ENCODE peak calls at places on chromosomes 5 and 9, in five cellular contexts. L is hepatocyte; R is mesenchymal stem cell; E is effector memory CD4-positive, alpha-beta T cell; C is spleen. W is an unnamed sample.

GRCh38 chr5:169696621-169697517 is 59.8 kb downstream of the DOCK2 start:
- DNase-seq in L (no peak), R (peak; percentile 37), E (no peak), C (no peak), W (no peak)

GRCh38 chr5:74673011-74673790 is 11.8 kb upstream of the HEXB start:
- DNase-seq in L (peak; percentile 44), R (peak; percentile 58), E (no peak), C (no peak), W (no peak)

GRCh38 chr9:95667789-95668188 is 151.0 kb upstream of the PTCH1 start:
- DNase-seq in L (no peak), R (no peak), E (no peak), C (no peak), W (no peak)

GRCh38 chr5:72138943-72139467 is 31.7 kb downstream of the MAP1B start:
- DNase-seq in L (no peak), R (peak; percentile 83), E (no peak), C (no peak), W (no peak)

GRCh38 chr5:105563842-105564241 is 2001.3 kb upstream of the NUDT12 start:
- DNase-seq in L (no peak), R (no peak), E (no peak), C (no peak), W (no peak)

GRCh38 chr5:135386096-135386495 is 12.9 kb downstream of the MACROH2A1 start:
- DNase-seq in L (no peak), R (no peak), E (no peak), C (peak; percentile 67), W (no peak)

GRCh38 chr9:135822383-135822755 is 85.0 kb downstream of the CAMSAP1 start:
- DNase-seq in L (no peak), R (no peak), E (no peak), C (no peak), W (no peak)

GRCh38 chr9:135039916-135040645 is 47.4 kb upstream of the OLFM1 start:
- DNase-seq in L (no peak), R (no peak), E (no peak), C (peak; percentile 24), W (no peak)

GRCh38 chr9:33778700-33779351 is 16.5 kb upstream of the PRSS3 start:
- DNase-seq in L (peak; percentile 78), R (peak; percentile 63), E (peak; percentile 30), C (no peak), W (no peak)

GRCh38 chr9:38178282-38178681 is 109.3 kb upstream of the SHB start:
- DNase-seq in L (no peak), R (no peak), E (no peak), C (no peak), W (no peak)

GRCh38 chr5:71740015-71740753 is 21.1 kb downstream of the CARTPT start:
- DNase-seq in L (no peak), R (no peak), E (no peak), C (no peak), W (no peak)

GRCh38 chr9:115154969-115155534 is 37.1 kb upstream of the TNC start:
- DNase-seq in L (no peak), R (no peak), E (no peak), C (no peak), W (no peak)

GRCh38 chr9:113477661-113478060 is 14.1 kb downstream of the RGS3 start:
- DNase-seq in L (peak; percentile 2), R (no peak), E (no peak), C (no peak), W (no peak)

GRCh38 chr5:57675236-57675635 is 192.6 kb upstream of the ACTBL2 start:
- DNase-seq in L (no peak), R (no peak), E (no peak), C (no peak), W (no peak)

GRCh38 chr9:79756414-79756813 is 184.6 kb downstream of the TLE4 start:
- DNase-seq in L (no peak), R (peak; percentile 80), E (no peak), C (no peak), W (no peak)

GRCh38 chr9:104091028-104091590 is 3.0 kb upstream of the SMC2 start:
- DNase-seq in L (no peak), R (peak; percentile 21), E (no peak), C (no peak), W (no peak)

GRCh38 chr5:55535199-55535905 is 588 bp upstream of the PLPP1 start:
- DNase-seq in L (no peak), R (peak; percentile 30), E (no peak), C (no peak), W (no peak)

GRCh38 chr5:132987531-132988408 is 24.3 kb upstream of the AFF4 start:
- DNase-seq in L (no peak), R (no peak), E (no peak), C (peak; percentile 45), W (no peak)

GRCh38 chr9:132497731-132498130 is 84.7 kb upstream of the BARHL1 start:
- DNase-seq in L (no peak), R (no peak), E (no peak), C (no peak), W (no peak)

GRCh38 chr5:7813576-7813975 is 37.4 kb downstream of the CFAP90 start:
- DNase-seq in L (no peak), R (no peak), E (no peak), C (no peak), W (no peak)

GRCh38 chr5:88141695-88141979 is 127.0 kb downstream of the TMEM161B start:
- DNase-seq in L (no peak), R (no peak), E (no peak), C (no peak), W (no peak)

GRCh38 chr5:122790354-122791123 is 15.7 kb downstream of the SNX2 start:
- DNase-seq in L (no peak), R (no peak), E (no peak), C (no peak), W (no peak)
- H3K27ac ChIP-seq in L (no peak overlapping the region), R (no peak overlapping the region), E (no peak overlapping the region), C (no peak overlapping the region), W (no peak overlapping the region)

GRCh38 chr9:136983611-136984314 is 970 bp downstream of the LCNL1 start:
- DNase-seq in L (no peak), R (no peak), E (no peak), C (no peak), W (no peak)
- H3K27ac ChIP-seq in L (no peak overlapping the region), R (no peak overlapping the region), E (no peak overlapping the region), C (no peak overlapping the region), W (peak overlapping the region; percentile 46)

GRCh38 chr9:36164989-36165388 is 4.2 kb upstream of the CCIN start:
- DNase-seq in L (no peak), R (no peak), E (no peak), C (no peak), W (no peak)

GRCh38 chr9:36162211-36162610 is 7.0 kb upstream of the CCIN start:
- DNase-seq in L (no peak), R (no peak), E (no peak), C (peak; percentile 46), W (no peak)

GRCh38 chr9:36164361-36164760 is 4.8 kb upstream of the CCIN start:
- DNase-seq in L (no peak), R (no peak), E (no peak), C (no peak), W (peak; percentile 19)

GRCh38 chr9:36163840-36164175 is 5.4 kb upstream of the CCIN start:
- DNase-seq in L (no peak), R (peak; percentile 47), E (no peak), C (no peak), W (no peak)

DNA sequence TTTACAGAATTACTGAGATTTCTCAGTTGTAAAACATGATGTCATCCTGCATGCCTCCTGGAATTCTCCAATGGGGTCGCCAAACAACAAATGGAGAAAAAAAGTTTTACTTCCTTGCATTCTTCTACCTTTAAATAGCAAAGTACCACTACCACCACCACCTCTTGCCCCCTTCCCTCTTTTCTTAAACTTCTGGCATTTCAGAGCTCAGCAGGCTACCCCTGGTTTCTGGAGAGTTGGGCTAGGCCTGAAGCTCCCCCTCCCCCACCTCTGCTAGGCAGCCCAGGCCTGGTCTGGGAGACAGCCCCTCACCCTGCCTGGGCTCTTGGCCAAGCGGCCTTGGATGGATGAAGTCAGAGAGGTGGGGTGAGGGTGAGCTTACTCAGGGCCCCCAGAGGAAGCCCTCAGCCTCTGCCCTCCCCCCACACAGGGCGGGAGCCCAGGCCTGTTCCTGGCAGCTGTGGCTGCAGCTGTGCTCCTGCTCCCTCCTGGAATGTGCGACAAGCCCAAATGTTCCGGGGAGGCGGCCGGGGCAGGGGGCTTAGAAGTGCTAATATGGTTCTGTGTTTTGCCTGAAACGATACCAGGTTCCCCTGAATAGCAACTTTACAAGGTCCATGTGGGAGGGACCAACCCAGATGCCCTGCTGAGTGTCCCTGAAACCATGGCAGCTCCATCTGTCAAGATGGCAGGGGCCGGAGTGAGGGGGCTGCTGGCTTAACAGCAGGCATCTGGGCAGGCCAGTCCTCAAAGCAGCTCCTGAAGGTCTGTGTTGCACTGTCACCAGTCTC is 5.9 kb upstream of the CCIN start:
- DNase-seq in L (peak; percentile 86), R (peak; percentile 84), E (no peak), C (no peak), W (no peak)
- H3K27ac ChIP-seq in L (peak overlapping the region; percentile 94), R (peak overlapping the region; percentile 99), E (no peak overlapping the region), C (no peak overlapping the region), W (peak overlapping the region; percentile 80)

GRCh38 chr5:41522193-41522786 is 11.9 kb upstream of the PLCXD3 start:
- DNase-seq in L (no peak), R (no peak), E (no peak), C (no peak), W (no peak)
- H3K27ac ChIP-seq in L (no peak overlapping the region), R (no peak overlapping the region), E (no peak overlapping the region), C (no peak overlapping the region), W (no peak overlapping the region)

DNA sequence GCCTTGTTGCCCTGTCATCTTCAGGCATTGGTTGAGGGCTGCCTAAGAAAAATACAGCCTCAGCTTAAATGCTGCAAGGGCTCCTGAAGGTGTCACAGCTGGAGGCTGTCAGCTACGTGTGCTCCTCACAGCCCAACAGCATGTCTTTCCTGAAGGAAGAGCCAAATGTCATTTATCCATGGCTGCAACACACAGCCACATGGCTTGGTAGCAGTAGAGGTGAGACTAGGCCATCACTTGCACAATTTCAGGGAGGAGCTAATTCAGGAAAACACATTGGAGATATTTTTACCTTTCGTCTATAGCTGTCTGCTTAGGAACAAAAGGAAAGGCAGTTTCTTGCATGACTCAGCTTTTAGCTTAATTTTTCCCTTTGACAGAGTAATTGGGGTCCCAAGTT is 260.7 kb downstream of the SYK start:
- DNase-seq in L (no peak), R (no peak), E (no peak), C (no peak), W (no peak)
- H3K27ac ChIP-seq in L (no peak overlapping the region), R (no peak overlapping the region), E (no peak overlapping the region), C (no peak overlapping the region), W (no peak overlapping the region)

GRCh38 chr9:535356-535755 is 306.1 kb upstream of the DMRT1 start:
- DNase-seq in L (no peak), R (no peak), E (no peak), C (no peak), W (no peak)
- H3K27ac ChIP-seq in L (no peak overlapping the region), R (no peak overlapping the region), E (no peak overlapping the region), C (no peak overlapping the region), W (peak overlapping the region; percentile 27)

GRCh38 chr5:124504081-124504916 is 242.1 kb downstream of the ZNF608 start:
- DNase-seq in L (no peak), R (peak; percentile 46), E (no peak), C (no peak), W (no peak)
- H3K27ac ChIP-seq in L (no peak overlapping the region), R (no peak overlapping the region), E (no peak overlapping the region), C (no peak overlapping the region), W (no peak overlapping the region)

GRCh38 chr9:77087506-77087905 is 68.1 kb downstream of the FOXB2 start:
- DNase-seq in L (no peak), R (no peak), E (no peak), C (no peak), W (no peak)

GRCh38 chr9:77085416-77085815 is 66.0 kb downstream of the FOXB2 start:
- DNase-seq in L (no peak), R (no peak), E (no peak), C (no peak), W (no peak)

GRCh38 chr9:77084094-77084493 is 64.6 kb downstream of the FOXB2 start:
- DNase-seq in L (no peak), R (no peak), E (no peak), C (no peak), W (no peak)
- H3K27ac ChIP-seq in L (no peak overlapping the region), R (no peak overlapping the region), E (no peak overlapping the region), C (no peak overlapping the region), W (no peak overlapping the region)

W was measured in substantia nigra.